ENCODE peak calls at places on chromosomes 5 and 9, in five cellular contexts. F is HCT116, O is SK-N-SH, S is GM12878, B is K562. M is an unnamed sample.

GRCh38 chr9:134793281-134793680 is 87.3 kb upstream of the FCN2 start:
- DNase-seq in F (no peak), O (no peak), S (no peak), B (no peak), M (no peak)

GRCh38 chr9:128072144-128073021 is 4.4 kb downstream of the SLC25A25 start:
- DNase-seq in F (no peak), O (no peak), S (peak; percentile 87), B (peak; percentile 56), M (no peak)

GRCh38 chr9:96048954-96049831 is 173.7 kb downstream of the ERCC6L2 start:
- DNase-seq in F (no peak), O (no peak), S (no peak), B (no peak), M (no peak)

GRCh38 chr5:32814141-32814540 is 103.0 kb downstream of the NPR3 start:
- DNase-seq in F (no peak), O (no peak), S (no peak), B (no peak), M (no peak)

GRCh38 chr9:117387422-117387821 is 27.4 kb downstream of the ASTN2 start:
- DNase-seq in F (no peak), O (peak; percentile 47), S (no peak), B (no peak), M (no peak)

GRCh38 chr9:129505270-129505881 is 115.5 kb downstream of the C9orf50 start:
- DNase-seq in F (no peak), O (no peak), S (no peak), B (no peak), M (no peak)

GRCh38 chr5:127229185-127229889 is 61.3 kb upstream of the MEGF10 start:
- DNase-seq in F (no peak), O (peak; percentile 77), S (no peak), B (peak; percentile 9), M (no peak)

GRCh38 chr9:138069731-138070456 is 192.3 kb downstream of the CACNA1B start:
- DNase-seq in F (no peak), O (peak; percentile 27), S (no peak), B (no peak), M (no peak)

GRCh38 chr5:42434047-42434724 is 10.9 kb downstream of the GHR start:
- DNase-seq in F (no peak), O (no peak), S (no peak), B (no peak), M (no peak)

GRCh38 chr9:137665697-137666504 is 47.1 kb downstream of the EHMT1 start:
- DNase-seq in F (no peak), O (no peak), S (no peak), B (no peak), M (no peak)

GRCh38 chr9:98607152-98607551 is 101.6 kb downstream of the GABBR2 start:
- DNase-seq in F (no peak), O (no peak), S (no peak), B (no peak), M (no peak)

GRCh38 chr5:36147681-36148080 is 4.0 kb downstream of the LMBRD2 start:
- DNase-seq in F (no peak), O (no peak), S (no peak), B (no peak), M (no peak)

GRCh38 chr5:77658662-77659061 is 20.1 kb upstream of the OTP start:
- DNase-seq in F (no peak), O (no peak), S (no peak), B (no peak), M (no peak)

GRCh38 chr9:137020771-137021573 is 7.1 kb downstream of the ABCA2 start:
- DNase-seq in F (no peak), O (no peak), S (no peak), B (no peak), M (no peak)

GRCh38 chr9:928363-929042 is 48.0 kb upstream of the DMRT3 start:
- DNase-seq in F (peak; percentile 37), O (peak; percentile 27), S (no peak), B (peak; percentile 17), M (peak; percentile 28)

GRCh38 chr5:64166201-64166959 is 737 bp downstream of the RNF180 start:
- DNase-seq in F (no peak), O (no peak), S (no peak), B (no peak), M (no peak)

GRCh38 chr5:111857633-111858032 is 100.6 kb upstream of the NREP start:
- DNase-seq in F (no peak), O (no peak), S (no peak), B (no peak), M (no peak)

GRCh38 chr5:134070979-134071849 is 43.3 kb upstream of the TCF7 start:
- DNase-seq in F (no peak), O (no peak), S (peak; percentile 69), B (no peak), M (peak; percentile 72)

GRCh38 chr9:114619205-114619758 is 8.2 kb downstream of the TMEM268 start:
- DNase-seq in F (no peak), O (no peak), S (no peak), B (no peak), M (no peak)

GRCh38 chr5:100762995-100763394 is 140.1 kb downstream of the ST8SIA4 start:
- DNase-seq in F (no peak), O (no peak), S (no peak), B (no peak), M (no peak)

GRCh38 chr9:120761011-120761410 is 32.2 kb downstream of the FBXW2 start:
- DNase-seq in F (no peak), O (no peak), S (no peak), B (no peak), M (no peak)

GRCh38 chr9:93254806-93255519 is 71.0 kb downstream of the WNK2 start:
- DNase-seq in F (no peak), O (no peak), S (no peak), B (no peak), M (no peak)

GRCh38 chr5:145178667-145179523 is 656.2 kb downstream of the PRELID2 start:
- DNase-seq in F (no peak), O (no peak), S (no peak), B (no peak), M (peak; percentile 0)

GRCh38 chr5:68007446-68007845 is 208.1 kb upstream of the PIK3R1 start:
- DNase-seq in F (no peak), O (no peak), S (no peak), B (no peak), M (peak; percentile 2)

GRCh38 chr5:61623401-61624069 is 291.5 kb downstream of the ZSWIM6 start:
- DNase-seq in F (no peak), O (no peak), S (no peak), B (peak; percentile 15), M (peak; percentile 5)

GRCh38 chr5:174552428-174552827 is 172.0 kb upstream of the MSX2 start:
- DNase-seq in F (no peak), O (no peak), S (no peak), B (no peak), M (no peak)

GRCh38 chr9:124033967-124034366 is 22.4 kb downstream of the LHX2 start:
- DNase-seq in F (no peak), O (no peak), S (no peak), B (no peak), M (no peak)

GRCh38 chr9:92719028-92719647 is 45.5 kb downstream of the BICD2 start:
- DNase-seq in F (no peak), O (no peak), S (no peak), B (no peak), M (no peak)

GRCh38 chr9:2059131-2059929 is 44.2 kb downstream of the SMARCA2 start:
- DNase-seq in F (no peak), O (no peak), S (no peak), B (no peak), M (no peak)

GRCh38 chr5:126462239-126463014 is 39.2 kb downstream of the GRAMD2B start:
- DNase-seq in F (no peak), O (no peak), S (no peak), B (no peak), M (no peak)

GRCh38 chr5:76041863-76042262 is 41.3 kb upstream of the SV2C start:
- DNase-seq in F (no peak), O (no peak), S (no peak), B (no peak), M (no peak)

GRCh38 chr5:55816342-55816741 is 34.8 kb upstream of the IL31RA start:
- DNase-seq in F (no peak), O (no peak), S (no peak), B (no peak), M (no peak)
- TF ChIP-seq REST in F (no peak), O (no peak), S (no peak), B (no peak), M (no peak)

DNA sequence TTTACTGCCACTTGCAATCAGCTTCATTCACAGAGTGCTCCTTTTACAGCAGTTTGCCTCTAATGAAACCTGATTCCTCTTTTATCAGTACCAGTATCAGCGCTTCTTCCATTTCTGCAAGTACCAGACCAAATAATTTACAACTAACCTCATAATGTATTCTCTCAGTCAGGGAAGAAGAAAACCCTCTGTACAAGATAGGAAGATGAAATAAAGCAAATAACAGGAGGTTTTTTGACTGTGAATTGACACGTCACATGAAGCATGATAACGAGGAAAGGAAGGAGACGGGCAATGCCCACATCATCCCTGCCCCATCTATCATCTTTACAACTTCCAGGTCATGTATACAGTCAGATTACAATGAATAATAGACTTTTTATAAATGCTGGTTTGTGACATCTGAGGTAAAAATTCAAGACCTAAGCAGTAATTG is 21.9 kb downstream of the ABITRAM start:
- DNase-seq in F (no peak), O (peak; percentile 50), S (no peak), B (no peak), M (no peak)
- TF ChIP-seq ZBTB33 in F (no peak), O (no peak), S (no peak), B (no peak), M (no peak)

DNA sequence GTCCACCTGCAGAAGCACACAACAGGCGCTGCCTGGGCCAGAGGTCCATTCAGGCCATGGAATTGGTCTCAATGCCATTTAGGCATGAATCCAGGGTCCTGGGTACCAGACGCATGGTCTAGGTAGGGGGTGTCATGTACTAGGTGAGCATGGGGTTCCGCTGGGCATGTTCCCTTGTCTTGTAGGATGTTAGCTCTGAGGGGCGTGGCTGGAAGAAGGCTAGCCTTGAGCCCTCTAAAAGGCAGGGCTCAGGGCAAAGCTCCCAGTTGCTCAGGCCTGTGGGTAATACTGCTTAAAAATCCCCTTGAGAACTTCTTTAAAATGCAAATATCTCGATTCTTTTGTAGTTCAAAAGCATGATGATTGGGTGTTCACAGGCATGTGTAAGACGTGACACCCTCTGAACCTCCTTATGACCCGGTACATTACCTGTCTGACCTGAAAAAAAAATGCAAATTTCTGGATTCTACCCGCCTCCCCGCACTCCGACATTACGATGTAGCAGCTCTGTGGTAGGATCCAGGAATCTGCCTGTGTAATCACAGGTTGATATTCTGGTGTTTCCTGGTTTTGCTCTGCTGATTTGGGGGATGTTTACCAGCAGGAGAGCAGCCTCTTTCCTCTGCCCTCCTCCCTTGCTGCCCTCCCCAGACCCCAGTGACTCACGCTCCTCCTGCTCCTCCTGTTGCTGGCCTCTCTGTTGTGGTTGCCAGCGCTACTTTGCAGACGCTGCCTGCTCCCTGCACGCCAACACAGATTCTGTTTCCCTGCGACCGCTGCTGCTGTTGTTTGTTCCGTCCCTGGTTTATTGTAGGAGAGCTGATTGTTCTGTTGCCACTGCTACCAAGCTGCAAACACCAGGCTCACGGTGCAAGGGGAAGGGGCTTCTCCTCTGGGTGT is 5.7 kb downstream of the TMC1 start:
- DNase-seq in F (peak; percentile 51), O (peak; percentile 5), S (peak; percentile 77), B (peak; percentile 48), M (peak; percentile 10)
- TF ChIP-seq REST in F (no peak), O (no peak), S (no peak), B (no peak), M (no peak)

GRCh38 chr9:105418588-105419108 is 29.2 kb upstream of the FSD1L start:
- DNase-seq in F (no peak), O (no peak), S (no peak), B (no peak), M (peak; percentile 98)

GRCh38 chr9:105415344-105415980 is 32.4 kb upstream of the FSD1L start:
- DNase-seq in F (peak; percentile 50), O (peak; percentile 72), S (no peak), B (peak; percentile 73), M (peak; percentile 62)

GRCh38 chr9:105416840-105417239 is 31.0 kb upstream of the FSD1L start:
- DNase-seq in F (no peak), O (no peak), S (no peak), B (no peak), M (no peak)

GRCh38 chr9:105413486-105414068 is 34.3 kb upstream of the FSD1L start:
- DNase-seq in F (peak; percentile 33), O (peak; percentile 31), S (no peak), B (peak; percentile 13), M (peak; percentile 47)
- TF ChIP-seq ZBTB33 in F (no peak), O (no peak), S (no peak), B (no peak), M (no peak)

M was measured in HepG2.